ENCODE peak calls at places on chromosomes 13 and 19, in four cellular contexts. One of them, this sample, is unnamed.

GRCh38 chr19:7916908-7917291 is 2.3 kb downstream of the TGFBR3L start:
- DNase-seq in OCI-LY7: no peak
- DNase-seq in tibial nerve: no peak
- DNase-seq in CD8-positive, alpha-beta T cell: no peak
- DNase-seq in this sample: no peak

GRCh38 chr19:16429066-16429758 is 42.6 kb downstream of the EPS15L1 start:
- DNase-seq in tibial nerve: no peak
- DNase-seq in OCI-LY7: no peak
- DNase-seq in CD8-positive, alpha-beta T cell: no peak
- DNase-seq in this sample: peak

GRCh38 chr19:35040474-35040825 is 1.1 kb upstream of the HPN start:
- DNase-seq in CD8-positive, alpha-beta T cell: no peak
- DNase-seq in OCI-LY7: no peak
- DNase-seq in tibial nerve: no peak
- DNase-seq in this sample: no peak

GRCh38 chr19:29098091-29098490 is 114.9 kb downstream of the UQCRFS1 start:
- DNase-seq in tibial nerve: no peak
- DNase-seq in OCI-LY7: no peak
- DNase-seq in CD8-positive, alpha-beta T cell: no peak
- DNase-seq in this sample: no peak

GRCh38 chr19:56297010-56297409 is 17.6 kb downstream of the ZSCAN5A start:
- DNase-seq in tibial nerve: no peak
- DNase-seq in CD8-positive, alpha-beta T cell: no peak
- DNase-seq in OCI-LY7: no peak
- DNase-seq in this sample: no peak

GRCh38 chr19:29620931-29621351 is 14.9 kb downstream of the POP4 start:
- DNase-seq in tibial nerve: no peak
- DNase-seq in CD8-positive, alpha-beta T cell: peak
- DNase-seq in OCI-LY7: no peak
- DNase-seq in this sample: no peak

GRCh38 chr13:94711561-94712286 is 621 bp downstream of the SOX21 start:
- DNase-seq in tibial nerve: no peak
- DNase-seq in OCI-LY7: no peak
- DNase-seq in CD8-positive, alpha-beta T cell: no peak
- DNase-seq in this sample: no peak

GRCh38 chr13:35283856-35284255 is 192.6 kb downstream of the MAB21L1 start:
- DNase-seq in OCI-LY7: no peak
- DNase-seq in CD8-positive, alpha-beta T cell: no peak
- DNase-seq in tibial nerve: no peak
- DNase-seq in this sample: no peak

GRCh38 chr13:114047358-114047881 is 73.5 kb upstream of the C13orf46 start:
- DNase-seq in tibial nerve: no peak
- DNase-seq in OCI-LY7: no peak
- DNase-seq in CD8-positive, alpha-beta T cell: no peak
- DNase-seq in this sample: no peak

GRCh38 chr13:95608640-95609280 is 35.7 kb downstream of the DZIP1 start:
- DNase-seq in tibial nerve: no peak
- DNase-seq in OCI-LY7: no peak
- DNase-seq in CD8-positive, alpha-beta T cell: no peak
- DNase-seq in this sample: no peak

GRCh38 chr19:30693179-30693578 is 321.0 kb downstream of the ZNF536 start:
- DNase-seq in OCI-LY7: no peak
- DNase-seq in CD8-positive, alpha-beta T cell: no peak
- DNase-seq in tibial nerve: no peak
- DNase-seq in this sample: no peak

GRCh38 chr13:100535401-100536135 is 53.0 kb downstream of the GGACT start:
- DNase-seq in CD8-positive, alpha-beta T cell: no peak
- DNase-seq in tibial nerve: no peak
- DNase-seq in OCI-LY7: no peak
- DNase-seq in this sample: no peak

GRCh38 chr13:42380420-42381164 is 108.6 kb downstream of the AKAP11 start:
- DNase-seq in CD8-positive, alpha-beta T cell: no peak
- DNase-seq in OCI-LY7: peak
- DNase-seq in tibial nerve: no peak
- DNase-seq in this sample: no peak
- H3K4me3 ChIP-seq in CD8-positive, alpha-beta T cell: no peak
- H3K4me3 ChIP-seq in OCI-LY7: no peak
- H3K4me3 ChIP-seq in tibial nerve: no peak
- H3K4me3 ChIP-seq in this sample: no peak

DNA sequence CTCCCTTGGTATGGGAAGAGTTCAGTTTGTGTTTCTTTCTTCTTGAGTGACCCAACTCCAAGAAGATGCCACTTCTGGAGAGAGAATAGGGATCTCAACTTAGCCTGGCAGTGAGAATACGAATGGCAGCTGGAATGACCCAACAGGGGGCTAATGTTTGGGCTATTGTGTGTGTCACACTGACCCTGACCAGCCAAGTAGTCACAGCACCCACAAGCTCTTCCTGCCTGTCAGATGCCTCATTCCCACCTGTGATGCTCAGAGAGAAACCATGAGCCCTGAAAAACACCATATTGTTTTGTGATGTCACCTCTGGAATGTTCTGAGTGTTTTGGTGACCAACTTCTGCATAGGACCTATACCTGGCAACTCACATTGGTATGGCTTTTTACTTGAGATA is at the start of gene CBY2:
- DNase-seq in CD8-positive, alpha-beta T cell: no peak
- DNase-seq in tibial nerve: no peak
- DNase-seq in OCI-LY7: no peak
- DNase-seq in this sample: no peak
- H3K27ac ChIP-seq in CD8-positive, alpha-beta T cell: no peak
- H3K27ac ChIP-seq in tibial nerve: no peak
- H3K27ac ChIP-seq in OCI-LY7: no peak
- H3K27ac ChIP-seq in this sample: no peak

GRCh38 chr13:49217962-49218492 is 2.1 kb upstream of the MLNR start:
- DNase-seq in OCI-LY7: no peak
- DNase-seq in CD8-positive, alpha-beta T cell: no peak
- DNase-seq in tibial nerve: no peak
- DNase-seq in this sample: no peak

GRCh38 chr13:49220856-49221614 is 897 bp downstream of the MLNR start:
- DNase-seq in OCI-LY7: no peak
- DNase-seq in tibial nerve: no peak
- DNase-seq in CD8-positive, alpha-beta T cell: no peak
- DNase-seq in this sample: no peak

GRCh38 chr13:49218493-49219051 is 1.6 kb upstream of the MLNR start:
- DNase-seq in tibial nerve: no peak
- DNase-seq in OCI-LY7: no peak
- DNase-seq in CD8-positive, alpha-beta T cell: no peak
- DNase-seq in this sample: no peak

GRCh38 chr13:49220035-49220855 is at the start of gene MLNR:
- DNase-seq in OCI-LY7: no peak
- DNase-seq in tibial nerve: no peak
- DNase-seq in CD8-positive, alpha-beta T cell: no peak
- DNase-seq in this sample: peak

GRCh38 chr13:49219647-49220034 is 497 bp upstream of the MLNR start:
- DNase-seq in tibial nerve: no peak
- DNase-seq in OCI-LY7: no peak
- DNase-seq in CD8-positive, alpha-beta T cell: no peak
- DNase-seq in this sample: no peak
- H3K4me3 ChIP-seq in tibial nerve: peak
- H3K4me3 ChIP-seq in OCI-LY7: no peak
- H3K4me3 ChIP-seq in CD8-positive, alpha-beta T cell: peak
- H3K4me3 ChIP-seq in this sample: peak

GRCh38 chr19:19134687-19135158 is 3.6 kb downstream of the TMEM161A start:
- DNase-seq in CD8-positive, alpha-beta T cell: no peak
- DNase-seq in OCI-LY7: peak
- DNase-seq in tibial nerve: no peak
- DNase-seq in this sample: peak
- H3K27ac ChIP-seq in CD8-positive, alpha-beta T cell: no peak
- H3K27ac ChIP-seq in OCI-LY7: no peak
- H3K27ac ChIP-seq in tibial nerve: no peak
- H3K27ac ChIP-seq in this sample: peak

GRCh38 chr13:26052136-26052736 is 420 bp upstream of the SHISA2 start:
- DNase-seq in tibial nerve: no peak
- DNase-seq in CD8-positive, alpha-beta T cell: no peak
- DNase-seq in OCI-LY7: no peak
- DNase-seq in this sample: no peak
- H3K4me3 ChIP-seq in tibial nerve: peak
- H3K4me3 ChIP-seq in CD8-positive, alpha-beta T cell: peak
- H3K4me3 ChIP-seq in OCI-LY7: no peak
- H3K4me3 ChIP-seq in this sample: peak

DNA sequence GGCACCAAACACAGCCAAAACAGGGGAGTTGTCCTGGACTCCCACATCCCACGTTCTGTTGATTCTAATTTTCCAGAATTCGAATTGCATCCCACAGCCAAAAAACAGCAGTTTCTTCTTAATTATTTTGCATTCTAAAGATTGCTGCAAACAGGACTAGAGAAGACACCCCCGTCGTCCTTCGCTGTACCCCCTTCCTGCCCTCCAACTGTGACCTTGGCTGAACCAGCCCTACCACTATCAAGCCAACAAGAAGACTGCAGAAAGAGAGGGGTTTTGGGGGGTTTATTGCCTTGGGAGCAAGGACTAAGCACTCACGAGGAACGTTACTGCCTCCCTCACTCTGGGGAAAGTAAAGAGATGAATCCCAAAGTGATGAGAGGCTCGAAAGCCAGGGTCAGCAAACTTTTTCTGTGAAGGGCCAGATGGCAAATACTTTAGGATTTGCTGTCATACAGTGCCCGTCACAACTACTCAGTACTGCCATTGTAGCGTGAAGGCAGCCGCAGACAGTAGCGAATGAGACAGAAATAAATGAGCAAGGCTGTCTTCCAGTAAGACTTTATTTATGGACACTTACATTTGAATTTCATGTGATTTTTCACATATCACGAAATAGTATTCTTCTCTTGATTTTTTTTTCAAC is 32.5 kb upstream of the KATNAL1 start:
- DNase-seq in tibial nerve: no peak
- DNase-seq in OCI-LY7: no peak
- DNase-seq in CD8-positive, alpha-beta T cell: no peak
- DNase-seq in this sample: no peak
- H3K27ac ChIP-seq in tibial nerve: peak
- H3K27ac ChIP-seq in OCI-LY7: no peak
- H3K27ac ChIP-seq in CD8-positive, alpha-beta T cell: no peak
- H3K27ac ChIP-seq in this sample: peak

DNA sequence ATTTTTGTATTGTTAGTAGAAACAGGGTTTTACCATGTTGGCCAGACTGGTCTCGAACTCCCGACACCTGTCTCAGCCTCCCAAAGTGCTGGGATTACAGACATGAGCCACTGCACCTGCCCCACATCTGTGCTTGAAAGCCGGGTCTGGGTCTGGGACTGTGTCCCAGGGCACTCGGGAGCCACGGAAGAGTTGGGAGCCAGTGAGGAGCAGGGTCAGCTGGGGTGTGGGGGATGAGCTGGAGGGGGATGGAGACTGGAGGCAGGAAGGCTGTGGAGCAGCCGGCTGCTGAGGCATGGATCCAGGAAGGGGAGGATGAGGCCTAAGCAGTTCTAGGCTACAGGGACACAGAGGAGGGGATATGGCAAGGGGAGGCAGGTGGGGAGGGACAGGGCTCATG is 10.7 kb upstream of the SPACA4 start:
- DNase-seq in CD8-positive, alpha-beta T cell: no peak
- DNase-seq in tibial nerve: no peak
- DNase-seq in OCI-LY7: no peak
- DNase-seq in this sample: no peak
- H3K4me3 ChIP-seq in CD8-positive, alpha-beta T cell: no peak
- H3K4me3 ChIP-seq in tibial nerve: no peak
- H3K4me3 ChIP-seq in OCI-LY7: no peak
- H3K4me3 ChIP-seq in this sample: no peak

DNA sequence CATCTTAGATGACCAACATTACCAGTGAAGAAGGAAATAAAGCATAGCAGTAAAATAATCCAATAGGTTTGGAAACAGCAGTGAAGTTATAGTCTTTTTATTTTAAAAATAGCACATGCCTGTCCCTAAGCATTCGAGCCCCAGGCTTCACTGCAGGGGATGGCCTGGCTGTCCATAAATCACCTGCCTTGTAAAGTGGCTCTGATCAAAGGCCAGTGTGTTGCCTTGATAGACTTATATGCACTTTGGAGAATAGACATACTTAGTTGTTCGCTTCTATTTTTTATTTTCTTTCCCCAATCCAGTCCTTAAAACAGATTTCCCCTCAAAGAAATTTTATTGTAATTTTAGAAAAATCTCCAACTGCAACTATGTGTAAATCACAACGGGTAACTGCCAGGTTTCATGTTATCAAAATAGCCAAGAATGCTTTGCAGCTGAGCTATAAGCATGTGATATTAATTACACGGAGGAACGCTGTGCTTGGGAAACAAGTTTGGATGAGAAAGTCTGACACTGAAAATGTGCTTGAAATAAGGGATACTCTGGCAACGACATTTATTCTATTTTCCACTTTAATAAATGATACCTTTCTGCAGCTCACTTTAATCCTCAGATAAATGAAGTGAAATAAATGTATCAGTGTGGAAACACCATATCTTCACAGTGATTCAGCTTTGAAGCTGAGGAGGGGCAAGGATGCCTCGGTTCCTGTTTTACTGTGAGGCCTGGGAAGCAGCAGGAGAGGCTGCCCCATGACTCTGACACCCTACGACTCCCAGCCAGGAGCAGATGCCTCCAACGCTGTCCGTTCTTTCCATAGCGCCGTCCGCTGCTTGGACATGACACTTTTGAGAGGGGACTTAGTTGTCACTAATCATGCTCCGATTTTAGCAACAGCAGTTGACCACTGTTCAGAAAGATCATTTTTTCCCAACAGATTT is 5.5 kb upstream of the METTL21C start:
- DNase-seq in CD8-positive, alpha-beta T cell: no peak
- DNase-seq in tibial nerve: no peak
- DNase-seq in OCI-LY7: no peak
- DNase-seq in this sample: peak
- H3K27ac ChIP-seq in CD8-positive, alpha-beta T cell: no peak
- H3K27ac ChIP-seq in tibial nerve: no peak
- H3K27ac ChIP-seq in OCI-LY7: no peak
- H3K27ac ChIP-seq in this sample: peak

GRCh38 chr13:73061478-73062275 is 2.9 kb downstream of the KLF5 start:
- DNase-seq in OCI-LY7: no peak
- DNase-seq in CD8-positive, alpha-beta T cell: no peak
- DNase-seq in tibial nerve: no peak
- DNase-seq in this sample: no peak
- H3K4me3 ChIP-seq in OCI-LY7: no peak
- H3K4me3 ChIP-seq in CD8-positive, alpha-beta T cell: no peak
- H3K4me3 ChIP-seq in tibial nerve: peak
- H3K4me3 ChIP-seq in this sample: peak

This sample was measured in psoas muscle.